ENCODE peak calls at places on chromosome 22, in six cellular contexts. One of them, this sample, is unnamed.

GRCh38 chr22:24465566-24465965 is 29.6 kb upstream of the UPB1 start:
- DNase-seq in neuronal stem cell: no peak
- DNase-seq in stimulated activated CD4-positive, alpha-beta T cell treated with anti-CD3 and anti-CD28 coated beads, Interleukin-1b, Interleukin-23, amount 100 ng/mL, for 24 hours: no peak
- DNase-seq in sigmoid colon: no peak
- DNase-seq in HCEC 1CT: peak
- DNase-seq in NCI-H1694: no peak
- DNase-seq in this sample: no peak

GRCh38 chr22:28052818-28053217 is 133.8 kb upstream of the PITPNB start:
- DNase-seq in neuronal stem cell: peak
- DNase-seq in stimulated activated CD4-positive, alpha-beta T cell treated with anti-CD3 and anti-CD28 coated beads, Interleukin-1b, Interleukin-23, amount 100 ng/mL, for 24 hours: no peak
- DNase-seq in sigmoid colon: no peak
- DNase-seq in HCEC 1CT: no peak
- DNase-seq in NCI-H1694: no peak
- DNase-seq in this sample: no peak

GRCh38 chr22:23058063-23058462 is 12.3 kb upstream of the GNAZ start:
- DNase-seq in neuronal stem cell: no peak
- DNase-seq in stimulated activated CD4-positive, alpha-beta T cell treated with anti-CD3 and anti-CD28 coated beads, Interleukin-1b, Interleukin-23, amount 100 ng/mL, for 24 hours: no peak
- DNase-seq in sigmoid colon: no peak
- DNase-seq in HCEC 1CT: no peak
- DNase-seq in NCI-H1694: no peak
- DNase-seq in this sample: no peak

GRCh38 chr22:39556970-39557811 is 13.4 kb upstream of the CACNA1I start:
- DNase-seq in neuronal stem cell: no peak
- DNase-seq in stimulated activated CD4-positive, alpha-beta T cell treated with anti-CD3 and anti-CD28 coated beads, Interleukin-1b, Interleukin-23, amount 100 ng/mL, for 24 hours: peak
- DNase-seq in sigmoid colon: no peak
- DNase-seq in HCEC 1CT: no peak
- DNase-seq in NCI-H1694: no peak
- DNase-seq in this sample: peak

GRCh38 chr22:31046591-31047226 is 34.4 kb upstream of the SMTN start:
- DNase-seq in neuronal stem cell: no peak
- DNase-seq in stimulated activated CD4-positive, alpha-beta T cell treated with anti-CD3 and anti-CD28 coated beads, Interleukin-1b, Interleukin-23, amount 100 ng/mL, for 24 hours: no peak
- DNase-seq in sigmoid colon: peak
- DNase-seq in HCEC 1CT: no peak
- DNase-seq in NCI-H1694: no peak
- DNase-seq in this sample: no peak

GRCh38 chr22:24827305-24827704 is 21.3 kb downstream of the SGSM1 start:
- DNase-seq in neuronal stem cell: no peak
- DNase-seq in stimulated activated CD4-positive, alpha-beta T cell treated with anti-CD3 and anti-CD28 coated beads, Interleukin-1b, Interleukin-23, amount 100 ng/mL, for 24 hours: no peak
- DNase-seq in sigmoid colon: no peak
- DNase-seq in HCEC 1CT: no peak
- DNase-seq in NCI-H1694: no peak
- DNase-seq in this sample: no peak

GRCh38 chr22:27870234-27871191 is 48.5 kb downstream of the PITPNB start:
- DNase-seq in neuronal stem cell: no peak
- DNase-seq in stimulated activated CD4-positive, alpha-beta T cell treated with anti-CD3 and anti-CD28 coated beads, Interleukin-1b, Interleukin-23, amount 100 ng/mL, for 24 hours: no peak
- DNase-seq in sigmoid colon: no peak
- DNase-seq in HCEC 1CT: no peak
- DNase-seq in NCI-H1694: no peak
- DNase-seq in this sample: no peak

GRCh38 chr22:35987487-35987886 is 41.1 kb downstream of the RBFOX2 start:
- DNase-seq in neuronal stem cell: no peak
- DNase-seq in stimulated activated CD4-positive, alpha-beta T cell treated with anti-CD3 and anti-CD28 coated beads, Interleukin-1b, Interleukin-23, amount 100 ng/mL, for 24 hours: no peak
- DNase-seq in sigmoid colon: no peak
- DNase-seq in HCEC 1CT: peak
- DNase-seq in NCI-H1694: peak
- DNase-seq in this sample: no peak

GRCh38 chr22:30636226-30637077 is 871 bp downstream of the SLC35E4 start:
- DNase-seq in neuronal stem cell: no peak
- DNase-seq in stimulated activated CD4-positive, alpha-beta T cell treated with anti-CD3 and anti-CD28 coated beads, Interleukin-1b, Interleukin-23, amount 100 ng/mL, for 24 hours: no peak
- DNase-seq in sigmoid colon: no peak
- DNase-seq in HCEC 1CT: no peak
- DNase-seq in NCI-H1694: no peak
- DNase-seq in this sample: no peak

This sample was measured in D721Med.